ENCODE peak calls at places on chromosomes 12 and 14, in five cellular contexts. G, M, E, I and B are unnamed samples.

GRCh38 chr12:5432011-5432400 is at the start of gene NTF3:
- DNase-seq in G (no peak), E (peak; percentile 76), I (no peak), M (peak; percentile 61), B (no peak)

GRCh38 chr14:92726135-92726932 is 22.1 kb downstream of the LGMN start:
- DNase-seq in E (peak; percentile 89), I (peak; percentile 89), G (peak; percentile 66), M (peak; percentile 9), B (peak; percentile 78)

GRCh38 chr12:122081108-122081696 is 2.6 kb downstream of the MLXIP start:
- DNase-seq in I (peak; percentile 55), E (no peak), M (no peak), G (peak; percentile 90), B (no peak)

GRCh38 chr14:72822946-72823611 is 70.8 kb downstream of the DPF3 start:
- DNase-seq in M (no peak), G (no peak), E (no peak), I (no peak), B (no peak)

GRCh38 chr14:101233391-101233790 is 327.9 kb upstream of the DIO3 start:
- DNase-seq in M (no peak), E (no peak), I (no peak), G (no peak), B (no peak)

GRCh38 chr12:80269953-80270552 is 170.7 kb downstream of the OTOGL start:
- DNase-seq in I (peak; percentile 27), E (peak; percentile 60), M (peak; percentile 54), G (peak; percentile 16), B (no peak)

GRCh38 chr12:66663605-66664004 is 15.3 kb downstream of the GRIP1 start:
- DNase-seq in M (no peak), E (no peak), I (no peak), G (no peak), B (no peak)

GRCh38 chr14:69235708-69236107 is 24.2 kb upstream of the GALNT16 start:
- DNase-seq in I (no peak), G (no peak), M (no peak), E (no peak), B (no peak)

GRCh38 chr14:65769151-65769550 is 356.6 kb downstream of the FUT8 start:
- DNase-seq in E (no peak), M (no peak), I (no peak), G (no peak), B (no peak)

GRCh38 chr12:103962493-103962892 is 3.2 kb upstream of the TDG start:
- DNase-seq in M (peak; percentile 57), G (no peak), I (no peak), E (no peak), B (no peak)

GRCh38 chr14:98548071-98548686 is 723.8 kb downstream of the BCL11B start:
- DNase-seq in G (no peak), I (no peak), E (no peak), M (peak; percentile 11), B (no peak)

GRCh38 chr14:68625366-68626090 is 167.3 kb downstream of the ZFP36L1 start:
- DNase-seq in I (no peak), E (no peak), G (no peak), M (no peak), B (no peak)

GRCh38 chr14:106738075-106738474 is 1211.7 kb downstream of the TMEM121 start:
- DNase-seq in E (no peak), I (no peak), M (no peak), G (no peak), B (no peak)

GRCh38 chr14:101076451-101077220 is 173.1 kb upstream of the RTL1 start:
- DNase-seq in I (no peak), M (no peak), G (no peak), E (no peak), B (no peak)

GRCh38 chr12:130663510-130663909 is 52.6 kb downstream of the RIMBP2 start:
- DNase-seq in M (no peak), I (no peak), E (no peak), G (no peak), B (no peak)

GRCh38 chr14:97379091-97379531 is 581.9 kb downstream of the VRK1 start:
- DNase-seq in I (no peak), E (no peak), M (peak; percentile 42), G (no peak), B (no peak)

GRCh38 chr14:30768791-30769190 is 105.6 kb upstream of the COCH start:
- DNase-seq in G (no peak), I (no peak), M (no peak), E (no peak), B (no peak)

GRCh38 chr14:71606064-71606463 is 326.2 kb upstream of the RGS6 start:
- DNase-seq in E (no peak), I (no peak), M (no peak), G (no peak), B (no peak)

GRCh38 chr12:65935906-65936528 is 111.7 kb downstream of the HMGA2 start:
- DNase-seq in G (peak; percentile 54), M (no peak), I (no peak), E (no peak), B (no peak)

GRCh38 chr12:86496595-86496994 is 240.4 kb upstream of the MGAT4C start:
- DNase-seq in M (no peak), E (no peak), G (no peak), I (peak; percentile 13), B (no peak)

GRCh38 chr12:7241404-7242005 is 52.0 kb downstream of the PEX5 start:
- DNase-seq in I (peak; percentile 21), G (peak; percentile 90), M (no peak), E (peak; percentile 57), B (peak; percentile 39)

GRCh38 chr12:49476091-49476490 is 62.7 kb upstream of the KCNH3 start:
- DNase-seq in E (no peak), I (no peak), M (peak; percentile 18), G (no peak), B (no peak)

GRCh38 chr14:50402965-50403364 is 6.3 kb upstream of the CDKL1 start:
- DNase-seq in I (no peak), G (peak; percentile 42), M (no peak), E (peak; percentile 56), B (no peak)

GRCh38 chr12:131684015-131684725 is 26.7 kb upstream of the SFSWAP start:
- DNase-seq in E (no peak), M (no peak), I (no peak), G (no peak), B (no peak)

GRCh38 chr12:22230280-22230794 is 104.2 kb downstream of the ST8SIA1 start:
- DNase-seq in G (no peak), I (no peak), E (peak; percentile 69), M (no peak), B (no peak)

GRCh38 chr12:62191747-62192485 is 68.3 kb upstream of the USP15 start:
- DNase-seq in I (peak; percentile 30), E (no peak), M (peak; percentile 59), G (peak; percentile 66), B (no peak)

GRCh38 chr12:122558721-122559641 is 31.9 kb downstream of the KNTC1 start:
- DNase-seq in I (no peak), G (no peak), M (no peak), E (no peak), B (no peak)

GRCh38 chr12:70823182-70823976 is 97.2 kb downstream of the PTPRR start:
- DNase-seq in G (no peak), M (peak; percentile 35), I (no peak), E (no peak), B (no peak)

GRCh38 chr12:95538002-95538401 is 13.3 kb downstream of the USP44 start:
- DNase-seq in G (no peak), E (no peak), I (no peak), M (peak; percentile 76), B (no peak)

GRCh38 chr14:89869606-89870005 is 84.9 kb downstream of the EFCAB11 start:
- DNase-seq in M (no peak), G (no peak), I (no peak), E (no peak), B (no peak)

GRCh38 chr12:104177663-104178501 is 37.7 kb upstream of the TXNRD1 start:
- DNase-seq in I (peak; percentile 64), E (peak; percentile 97), G (peak; percentile 88), M (peak; percentile 34), B (peak; percentile 48)

GRCh38 chr14:49164074-49164473 is 422.1 kb downstream of the RPS29 start:
- DNase-seq in M (no peak), G (no peak), E (no peak), I (no peak), B (no peak)

GRCh38 chr12:44126811-44127210 is 290.9 kb downstream of the TMEM117 start:
- DNase-seq in M (no peak), G (no peak), E (no peak), I (no peak), B (no peak)

GRCh38 chr14:69366069-69366468 is 32.0 kb downstream of the ERH start:
- DNase-seq in E (no peak), M (no peak), I (no peak), G (no peak), B (no peak)

GRCh38 chr14:44981198-44981597 is 19.2 kb downstream of the TOGARAM1 start:
- DNase-seq in E (no peak), G (no peak), I (no peak), M (no peak), B (no peak)

DNA sequence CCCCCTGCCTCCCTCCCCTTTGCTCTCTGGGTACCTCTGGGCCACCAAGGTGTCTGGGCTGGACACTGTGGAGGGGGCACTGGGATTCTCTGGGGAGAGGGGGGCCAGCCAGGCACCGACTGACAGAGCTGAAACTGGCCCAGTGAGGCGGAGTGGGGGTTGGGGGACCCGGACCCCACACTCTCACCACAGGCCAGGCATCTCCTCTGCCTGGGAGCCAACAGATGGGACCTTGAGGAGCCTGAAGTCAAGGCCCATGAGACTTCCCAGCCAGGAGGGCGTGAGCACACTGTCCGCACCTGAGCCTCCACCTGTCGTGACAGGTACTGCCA is 39.8 kb upstream of the PPP1R13B start:
- DNase-seq in I (no peak), E (no peak), M (no peak), G (no peak), B (no peak)
- H3K27ac ChIP-seq in I (no peak overlapping the region), E (no peak overlapping the region), M (no peak overlapping the region), G (no peak overlapping the region), B (no peak overlapping the region)

GRCh38 chr14:26605602-26606001 is 7.8 kb upstream of the NOVA1 start:
- DNase-seq in I (no peak), E (no peak), M (peak; percentile 73), G (no peak), B (no peak)
- H3K27ac ChIP-seq in I (no peak overlapping the region), E (no peak overlapping the region), M (no peak overlapping the region), G (no peak overlapping the region), B (no peak overlapping the region)

GRCh38 chr14:81449576-81449975 is 49.5 kb upstream of the STON2 start:
- DNase-seq in E (no peak), G (no peak), I (no peak), M (peak; percentile 40), B (no peak)
- H3K27ac ChIP-seq in E (no peak overlapping the region), G (no peak overlapping the region), I (no peak overlapping the region), M (no peak overlapping the region), B (no peak overlapping the region)

DNA sequence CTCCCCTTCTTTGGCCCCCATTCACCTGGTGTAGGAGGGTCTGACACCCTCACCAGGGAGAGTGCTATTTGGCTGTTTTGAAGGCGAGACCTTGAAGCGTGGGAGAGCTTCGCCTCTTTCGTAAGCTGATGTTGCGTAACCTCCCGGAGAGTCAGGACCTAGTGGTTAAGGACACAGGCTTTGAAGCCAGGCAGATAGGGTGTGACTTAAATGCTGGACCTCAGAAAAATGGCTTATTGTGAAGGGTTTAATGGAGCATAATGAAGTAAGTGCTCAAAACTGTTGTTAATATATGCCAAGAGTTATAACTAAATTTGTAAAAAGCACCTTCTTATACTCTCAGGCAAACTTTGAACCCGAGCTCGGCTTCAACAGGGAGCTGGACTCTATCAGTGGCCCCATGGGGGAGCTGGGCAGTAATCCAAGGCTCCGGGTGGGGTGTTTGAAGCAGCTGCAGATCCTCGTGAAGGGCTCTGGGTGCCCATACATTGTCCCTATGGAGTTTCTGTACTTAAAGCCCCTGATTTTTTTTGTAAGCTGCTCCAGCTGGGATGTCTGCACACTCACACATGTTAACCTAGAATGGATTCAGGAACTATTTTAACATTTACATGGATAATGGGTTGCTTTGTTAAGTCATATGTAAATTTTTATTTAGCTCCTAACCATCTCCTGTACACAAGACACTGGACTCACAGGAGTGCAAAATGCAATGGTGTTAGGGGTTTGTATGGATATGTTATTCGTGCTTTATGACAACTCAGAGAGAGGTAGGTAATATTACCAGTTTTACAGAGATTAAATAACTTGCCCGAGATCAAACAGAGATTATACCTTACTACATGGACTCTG is 26.0 kb downstream of the PPFIBP1 start:
- DNase-seq in G (peak; percentile 93), I (peak; percentile 72), M (peak; percentile 86), E (peak; percentile 97), B (peak; percentile 83)
- H3K27ac ChIP-seq in G (peak overlapping the region; percentile 95), I (peak overlapping the region; percentile 94), M (no peak overlapping the region), E (peak overlapping the region; percentile 90), B (peak overlapping the region; percentile 93)